ENCODE peak calls at places on chromosomes 5 and 9, in six cellular contexts. V is GM23338; I is dorsolateral prefrontal cortex; H is activated CD4-positive, alpha-beta T cell treated with anti-CD3 and anti-CD28 coated beads, Interleukin-2, amount 10 ng/mL, durations not matched to agents 7 days and 5 days; U is stimulated activated CD8-positive, alpha-beta memory T cell treated with anti-CD3 and anti-CD28 coated beads, Interleukin-15, amount 100 ng/mL, for 24 hours; S is ecto neural progenitor cell. D is an unnamed sample.

GRCh38 chr9:105438136-105438839 is 9.5 kb upstream of the FSD1L start:
- DNase-seq in S (no peak), H (no peak), U (no peak), V (no peak), I (no peak), D (no peak)

GRCh38 chr5:143980506-143980905 is 168.5 kb downstream of the HMHB1 start:
- DNase-seq in S (no peak), H (no peak), V (no peak), I (no peak), U (no peak), D (no peak)

GRCh38 chr5:96609369-96609768 is 52.8 kb upstream of the CAST start:
- DNase-seq in U (no peak), H (no peak), V (no peak), S (no peak), I (no peak), D (no peak)

GRCh38 chr9:2420488-2421056 is 201.0 kb upstream of the VLDLR start:
- DNase-seq in I (no peak), V (peak), S (no peak), U (no peak), H (no peak), D (no peak)

GRCh38 chr5:133273661-133274596 is 222.1 kb downstream of the HSPA4 start:
- DNase-seq in S (no peak), H (no peak), I (no peak), U (no peak), V (no peak), D (no peak)

GRCh38 chr5:125267636-125268248 is 521.3 kb upstream of the ZNF608 start:
- DNase-seq in I (no peak), V (no peak), H (no peak), S (no peak), U (no peak), D (no peak)

GRCh38 chr9:92468206-92468605 is 14.1 kb downstream of the ASPN start:
- DNase-seq in V (no peak), S (no peak), U (no peak), H (no peak), I (no peak), D (no peak)

GRCh38 chr9:93699650-93700049 is 123.3 kb downstream of the PHF2 start:
- DNase-seq in I (no peak), U (no peak), V (no peak), H (no peak), S (no peak), D (no peak)

GRCh38 chr5:137627730-137628129 is 108.2 kb downstream of the KLHL3 start:
- DNase-seq in V (no peak), H (no peak), U (no peak), I (no peak), S (no peak), D (no peak)

GRCh38 chr5:150582281-150582791 is 58.1 kb upstream of the SYNPO start:
- DNase-seq in S (no peak), I (peak), H (no peak), U (no peak), V (no peak), D (no peak)

GRCh38 chr9:36046923-36047322 is 10.2 kb downstream of the RECK start:
- DNase-seq in V (no peak), U (no peak), H (no peak), I (no peak), S (no peak), D (no peak)

GRCh38 chr5:143054480-143054941 is 284.3 kb downstream of the ARHGAP26 start:
- DNase-seq in H (no peak), U (no peak), V (no peak), I (no peak), S (no peak), D (no peak)

GRCh38 chr9:31259824-31260223 is 1124.6 kb upstream of the ACO1 start:
- DNase-seq in H (peak), U (no peak), V (peak), I (no peak), S (no peak), D (no peak)

GRCh38 chr5:95382843-95383242 is 8.3 kb upstream of the FAM81B start:
- DNase-seq in H (no peak), S (no peak), U (no peak), I (no peak), V (no peak), D (no peak)

GRCh38 chr5:10329808-10330481 is 22.2 kb upstream of the CMBL start:
- DNase-seq in H (no peak), I (no peak), S (no peak), U (no peak), V (no peak), D (no peak)

GRCh38 chr9:95098391-95098921 is 219.1 kb downstream of the FANCC start:
- DNase-seq in V (no peak), I (no peak), H (no peak), S (no peak), U (no peak), D (no peak)

D was measured in breast epithelium.